ENCODE peak calls at places on chromosome 3, in seven cellular contexts. V is heart right ventricle; P is cardiac muscle cell; W is CD4-positive, alpha-beta memory T cell; N is hepatocyte; X is left ventricle myocardium inferior; M is tibial artery. F is an unnamed sample.
A peak's percentile ranks its signal among the peaks of the same experiment; 100 is the strongest.

GRCh38 chr3:49253512-49253911 is 23.5 kb downstream of the C3orf62 start:
- DNase-seq in V (no peak), P (no peak), W (no peak), N (no peak), X (no peak), M (no peak), F (no peak)

GRCh38 chr3:166760114-166760513 is 620.0 kb downstream of the ZBBX start:
- DNase-seq in V (no peak), P (no peak), W (no peak), N (no peak), X (no peak), M (no peak), F (no peak)

GRCh38 chr3:52798978-52799476 is 4.4 kb downstream of the ITIH3 start:
- DNase-seq in V (no peak), P (no peak), W (no peak), N (peak; percentile 31), X (no peak), M (no peak), F (no peak)

GRCh38 chr3:101567528-101568317 is 6.1 kb downstream of the TRMT10C start:
- DNase-seq in V (no peak), P (no peak), W (no peak), N (no peak), X (no peak), M (no peak), F (no peak)

GRCh38 chr3:33218446-33219174 is at the start of gene SUSD5:
- DNase-seq in V (no peak), P (peak; percentile 74), W (no peak), N (peak; percentile 38), X (peak; percentile 19), M (no peak), F (no peak)

GRCh38 chr3:54257114-54257513 is 134.8 kb downstream of the CACNA2D3 start:
- DNase-seq in V (no peak), P (no peak), W (no peak), N (no peak), X (no peak), M (no peak), F (no peak)

GRCh38 chr3:186354100-186354499 is 7.9 kb downstream of the DGKG start:
- DNase-seq in V (no peak), P (no peak), W (no peak), N (no peak), X (no peak), M (no peak), F (peak; percentile 30)

GRCh38 chr3:157119369-157119951 is 40.5 kb downstream of the CCNL1 start:
- DNase-seq in V (no peak), P (no peak), W (peak; percentile 31), N (no peak), X (no peak), M (no peak), F (no peak)

GRCh38 chr3:47152578-47152977 is 11.3 kb downstream of the SETD2 start:
- DNase-seq in V (no peak), P (no peak), W (no peak), N (no peak), X (no peak), M (no peak), F (no peak)

GRCh38 chr3:157488144-157488543 is 15.1 kb downstream of the VEPH1 start:
- DNase-seq in V (no peak), P (no peak), W (no peak), N (no peak), X (no peak), M (no peak), F (no peak)

GRCh38 chr3:99808163-99808794 is 9.4 kb upstream of the CMSS1 start:
- DNase-seq in V (peak; percentile 39), P (peak; percentile 70), W (peak; percentile 32), N (peak; percentile 72), X (no peak), M (peak; percentile 44), F (no peak)

GRCh38 chr3:34198309-34198708 is 399.9 kb downstream of the PDCD6IP start:
- DNase-seq in V (no peak), P (no peak), W (no peak), N (no peak), X (no peak), M (no peak), F (no peak)

GRCh38 chr3:194296832-194297666 is 54.1 kb downstream of the CPN2 start:
- DNase-seq in V (no peak), P (no peak), W (no peak), N (peak; percentile 81), X (no peak), M (no peak), F (no peak)

GRCh38 chr3:112362221-112362620 is 29.3 kb downstream of the CD200 start:
- DNase-seq in V (no peak), P (no peak), W (no peak), N (no peak), X (no peak), M (no peak), F (no peak)

GRCh38 chr3:195076981-195077610 is 193.9 kb downstream of the XXYLT1 start:
- DNase-seq in V (no peak), P (no peak), W (no peak), N (no peak), X (no peak), M (no peak), F (no peak)

GRCh38 chr3:177426151-177426904 is 229.0 kb upstream of the TBL1XR1 start:
- DNase-seq in V (no peak), P (no peak), W (no peak), N (no peak), X (no peak), M (no peak), F (no peak)

GRCh38 chr3:66475386-66476020 is 25.3 kb downstream of the LRIG1 start:
- DNase-seq in V (no peak), P (no peak), W (no peak), N (no peak), X (no peak), M (no peak), F (no peak)
- H3K4me3 ChIP-seq in V (no peak overlapping the region), P (no peak overlapping the region), W (no peak overlapping the region), N (no peak overlapping the region), X (no peak overlapping the region), M (no peak overlapping the region), F (no peak overlapping the region)

DNA sequence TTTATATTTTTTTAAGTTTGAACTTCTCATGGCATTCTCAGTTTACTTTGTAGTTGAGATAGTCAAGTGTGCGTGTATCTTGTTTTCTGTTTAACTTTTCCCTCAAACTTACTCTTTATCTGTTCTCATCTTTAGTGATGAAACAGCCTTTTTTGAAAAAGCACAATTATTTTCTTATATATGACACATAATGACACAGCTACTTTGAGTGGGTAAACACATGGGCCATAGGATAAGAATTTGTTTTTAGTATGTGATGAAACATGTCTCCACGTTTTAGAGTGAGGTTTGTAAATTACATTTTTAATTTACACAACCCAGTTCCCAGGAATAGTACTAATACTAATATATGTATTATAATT is 3.2 kb downstream of the DIPK2A start:
- DNase-seq in V (no peak), P (no peak), W (no peak), N (no peak), X (no peak), M (no peak), F (no peak)
- H3K4me1 ChIP-seq in V (peaks cover 69% of the 10 kb centered on the region), P (peaks cover 32% of the 10 kb centered on the region), W (peaks cover 61% of the 10 kb centered on the region), N (peaks cover 26% of the 10 kb centered on the region), X (peaks cover 63% of the 10 kb centered on the region), M (no peaks in the 10 kb centered on the region), F (peaks cover 36% of the 10 kb centered on the region)

DNA sequence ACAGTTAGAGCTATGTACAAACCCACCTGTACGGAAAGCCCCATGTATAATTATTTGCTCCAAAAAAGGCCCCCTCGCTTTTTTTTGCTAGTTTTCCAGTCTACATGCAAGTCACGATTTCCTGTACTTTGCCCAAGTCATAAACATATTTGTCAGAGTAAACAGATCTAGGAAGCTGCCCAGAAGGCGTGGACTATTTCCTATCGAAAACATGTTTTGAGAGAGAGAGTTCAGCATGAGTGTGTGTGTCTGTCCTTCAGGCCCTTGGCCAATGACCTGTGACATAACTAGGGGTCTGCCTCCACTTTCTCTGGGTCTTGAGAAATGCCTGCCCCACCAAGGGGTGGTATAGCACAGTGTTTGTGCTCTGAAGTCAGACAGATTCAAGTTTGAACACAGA is 72.7 kb upstream of the HACD2 start:
- DNase-seq in V (no peak), P (no peak), W (no peak), N (peak; percentile 42), X (no peak), M (no peak), F (no peak)
- H3K27ac ChIP-seq in V (peak overlapping the region; percentile 74), P (no peak overlapping the region), W (no peak overlapping the region), N (peak overlapping the region; percentile 56), X (peak overlapping the region; percentile 76), M (peak overlapping the region; percentile 85), F (peak overlapping the region; percentile 52)

GRCh38 chr3:43999920-44000319 is 241.8 kb upstream of the TOPAZ1 start:
- DNase-seq in V (no peak), P (no peak), W (no peak), N (no peak), X (no peak), M (no peak), F (no peak)
- H3K4me3 ChIP-seq in V (no peak overlapping the region), P (no peak overlapping the region), W (no peak overlapping the region), N (no peak overlapping the region), X (no peak overlapping the region), M (no peak overlapping the region), F (no peak overlapping the region)

DNA sequence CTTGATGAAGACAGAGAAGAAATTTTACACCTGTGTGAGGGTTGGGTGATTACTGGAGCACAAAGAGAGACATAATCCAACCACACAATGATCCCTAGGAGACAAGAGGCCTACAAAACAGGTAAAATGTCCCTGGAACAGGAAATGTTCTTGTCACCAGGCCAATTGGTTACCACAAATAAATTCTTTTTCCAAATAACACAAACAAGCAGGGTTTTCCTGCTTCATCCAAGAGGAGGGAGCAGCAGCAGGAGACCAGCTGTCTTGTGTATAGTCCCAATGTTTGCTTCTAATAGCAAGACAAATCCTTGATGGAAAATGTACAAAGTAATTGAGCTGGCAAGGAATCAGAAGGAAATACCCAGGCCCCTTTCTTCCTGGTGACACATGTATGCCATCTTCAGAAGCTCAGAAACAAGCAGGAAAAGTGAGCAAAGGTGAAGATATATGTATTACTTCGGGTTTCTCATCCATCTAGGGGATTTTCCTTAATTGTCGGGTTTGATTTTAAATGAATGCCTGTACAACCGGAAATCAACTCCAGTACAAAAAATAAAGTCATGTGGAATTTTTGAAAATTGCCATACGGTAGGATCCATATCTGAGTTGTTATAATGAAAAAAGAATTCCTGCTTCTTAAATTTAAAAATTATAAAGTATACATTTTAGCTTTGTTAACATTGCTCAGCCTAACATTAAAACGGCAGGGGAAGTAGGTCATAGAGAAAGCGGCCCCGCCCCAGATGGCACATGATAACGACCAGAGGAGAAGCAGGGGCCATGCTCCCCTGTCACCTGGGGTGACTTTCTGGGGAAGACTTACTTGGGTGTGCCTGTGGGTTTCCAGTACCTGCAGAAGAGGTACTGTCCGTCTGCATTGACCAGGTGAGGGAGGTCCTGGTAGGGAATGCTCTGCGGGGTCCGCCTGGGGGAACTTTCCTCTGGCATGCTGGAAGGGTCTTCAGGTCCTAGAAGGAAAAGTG is 1.2 kb downstream of the MGLL start:
- DNase-seq in V (no peak), P (no peak), W (no peak), N (no peak), X (peak; percentile 42), M (peak; percentile 48), F (no peak)
- H3K4me1 ChIP-seq in V (peaks cover 65% of the 10 kb centered on the region), P (no peaks in the 10 kb centered on the region), W (peaks cover 7% of the 10 kb centered on the region), N (peaks cover 34% of the 10 kb centered on the region), X (peaks cover 71% of the 10 kb centered on the region), M (no peaks in the 10 kb centered on the region), F (peaks cover 52% of the 10 kb centered on the region)

GRCh38 chr3:12681586-12682371 is 17.9 kb upstream of the RAF1 start:
- DNase-seq in V (peak; percentile 26), P (no peak), W (no peak), N (no peak), X (no peak), M (peak; percentile 45), F (no peak)
- H3K27ac ChIP-seq in V (peak overlapping the region; percentile 70), P (no peak overlapping the region), W (no peak overlapping the region), N (peak overlapping the region; percentile 76), X (peak overlapping the region; percentile 75), M (peak overlapping the region; percentile 44), F (peak overlapping the region; percentile 85)